ENCODE peak calls at places on chromosomes 16 and 17, in four cellular contexts. One of them, this sample, is unnamed.
A peak's percentile ranks its signal among the peaks of the same experiment; 100 is the strongest.

GRCh38 chr16:71758293-71758760 is 33.8 kb upstream of the PHLPP2 start:
- DNase-seq in breast epithelium: no peak
- DNase-seq in BJ: no peak
- DNase-seq in right atrium auricular region: no peak
- DNase-seq in this sample: no peak

GRCh38 chr17:19386276-19386863 is 620 bp downstream of the MFAP4 start:
- DNase-seq in breast epithelium: no peak
- DNase-seq in BJ: peak; percentile 53
- DNase-seq in right atrium auricular region: peak; percentile 93
- DNase-seq in this sample: peak; percentile 95

GRCh38 chr17:70169707-70170597 is 620 bp downstream of the KCNJ2 start:
- DNase-seq in breast epithelium: no peak
- DNase-seq in BJ: no peak
- DNase-seq in right atrium auricular region: no peak
- DNase-seq in this sample: peak; percentile 21

GRCh38 chr17:4708436-4708835 is 2.0 kb upstream of the ARRB2 start:
- DNase-seq in breast epithelium: no peak
- DNase-seq in BJ: no peak
- DNase-seq in right atrium auricular region: no peak
- DNase-seq in this sample: no peak

GRCh38 chr16:14028207-14028606 is 42.9 kb upstream of the MRTFB start:
- DNase-seq in breast epithelium: no peak
- DNase-seq in BJ: no peak
- DNase-seq in right atrium auricular region: no peak
- DNase-seq in this sample: no peak

GRCh38 chr16:3656491-3657468 is 2.3 kb downstream of the DNASE1 start:
- DNase-seq in breast epithelium: no peak
- DNase-seq in BJ: no peak
- DNase-seq in right atrium auricular region: no peak
- DNase-seq in this sample: no peak

GRCh38 chr17:46759141-46759540 is 59.4 kb downstream of the WNT3 start:
- DNase-seq in breast epithelium: no peak
- DNase-seq in BJ: no peak
- DNase-seq in right atrium auricular region: no peak
- DNase-seq in this sample: no peak

GRCh38 chr16:86477642-86478041 is 32.7 kb upstream of the FOXF1 start:
- DNase-seq in breast epithelium: no peak
- DNase-seq in BJ: no peak
- DNase-seq in right atrium auricular region: no peak
- DNase-seq in this sample: no peak

GRCh38 chr17:62626719-62627218 is 701 bp upstream of the MRC2 start:
- DNase-seq in breast epithelium: no peak
- DNase-seq in BJ: no peak
- DNase-seq in right atrium auricular region: peak; percentile 86
- DNase-seq in this sample: peak; percentile 61

GRCh38 chr16:88552815-88553214 is 17.4 kb upstream of the ZC3H18 start:
- DNase-seq in breast epithelium: no peak
- DNase-seq in BJ: no peak
- DNase-seq in right atrium auricular region: no peak
- DNase-seq in this sample: no peak

GRCh38 chr17:9044796-9045470 is 23.6 kb downstream of the NTN1 start:
- DNase-seq in breast epithelium: no peak
- DNase-seq in BJ: no peak
- DNase-seq in right atrium auricular region: no peak
- DNase-seq in this sample: no peak

GRCh38 chr16:72858611-72859493 is 189.1 kb downstream of the ZFHX3 start:
- DNase-seq in breast epithelium: no peak
- DNase-seq in BJ: no peak
- DNase-seq in right atrium auricular region: no peak
- DNase-seq in this sample: no peak

GRCh38 chr16:24668481-24669001 is 60.9 kb upstream of the TNRC6A start:
- DNase-seq in breast epithelium: no peak
- DNase-seq in BJ: peak; percentile 57
- DNase-seq in right atrium auricular region: no peak
- DNase-seq in this sample: peak; percentile 37

GRCh38 chr17:72614871-72615626 is 477.4 kb downstream of the SLC39A11 start:
- DNase-seq in breast epithelium: peak; percentile 36
- DNase-seq in BJ: peak; percentile 21
- DNase-seq in right atrium auricular region: no peak
- DNase-seq in this sample: peak; percentile 57

GRCh38 chr16:5490499-5490898 is 392.9 kb upstream of the EEF2KMT start:
- DNase-seq in breast epithelium: no peak
- DNase-seq in BJ: no peak
- DNase-seq in right atrium auricular region: no peak
- DNase-seq in this sample: no peak

GRCh38 chr17:311119-311848 is 41.3 kb downstream of the RPH3AL start:
- DNase-seq in breast epithelium: no peak
- DNase-seq in BJ: no peak
- DNase-seq in right atrium auricular region: no peak
- DNase-seq in this sample: no peak

GRCh38 chr16:50721549-50722409 is 20.1 kb upstream of the CYLD start:
- DNase-seq in breast epithelium: no peak
- DNase-seq in BJ: no peak
- DNase-seq in right atrium auricular region: no peak
- DNase-seq in this sample: peak; percentile 49

GRCh38 chr16:53043462-53043861 is 9.2 kb downstream of the CHD9NB start:
- DNase-seq in breast epithelium: no peak
- DNase-seq in BJ: no peak
- DNase-seq in right atrium auricular region: no peak
- DNase-seq in this sample: no peak

GRCh38 chr17:6756425-6757012 is 673 bp downstream of the XAF1 start:
- DNase-seq in breast epithelium: no peak
- DNase-seq in BJ: no peak
- DNase-seq in right atrium auricular region: no peak
- DNase-seq in this sample: no peak

GRCh38 chr17:47810901-47811635 is 10.5 kb downstream of the OSBPL7 start:
- DNase-seq in breast epithelium: no peak
- DNase-seq in BJ: no peak
- DNase-seq in right atrium auricular region: no peak
- DNase-seq in this sample: no peak

GRCh38 chr17:47813077-47813476 is 8.5 kb downstream of the OSBPL7 start:
- DNase-seq in breast epithelium: no peak
- DNase-seq in BJ: no peak
- DNase-seq in right atrium auricular region: no peak
- DNase-seq in this sample: no peak

GRCh38 chr17:47813512-47814031 is 8.0 kb downstream of the OSBPL7 start:
- DNase-seq in breast epithelium: no peak
- DNase-seq in BJ: no peak
- DNase-seq in right atrium auricular region: no peak
- DNase-seq in this sample: no peak

GRCh38 chr17:47811709-47812108 is 9.9 kb downstream of the OSBPL7 start:
- DNase-seq in breast epithelium: no peak
- DNase-seq in BJ: no peak
- DNase-seq in right atrium auricular region: no peak
- DNase-seq in this sample: no peak

GRCh38 chr17:47812146-47812920 is 9.3 kb downstream of the OSBPL7 start:
- DNase-seq in breast epithelium: no peak
- DNase-seq in BJ: no peak
- DNase-seq in right atrium auricular region: no peak
- DNase-seq in this sample: no peak
- H3K4me3 ChIP-seq in breast epithelium: no peak overlapping the region
- H3K4me3 ChIP-seq in BJ: no peak overlapping the region
- H3K4me3 ChIP-seq in right atrium auricular region: no peak overlapping the region
- H3K4me3 ChIP-seq in this sample: no peak overlapping the region

DNA sequence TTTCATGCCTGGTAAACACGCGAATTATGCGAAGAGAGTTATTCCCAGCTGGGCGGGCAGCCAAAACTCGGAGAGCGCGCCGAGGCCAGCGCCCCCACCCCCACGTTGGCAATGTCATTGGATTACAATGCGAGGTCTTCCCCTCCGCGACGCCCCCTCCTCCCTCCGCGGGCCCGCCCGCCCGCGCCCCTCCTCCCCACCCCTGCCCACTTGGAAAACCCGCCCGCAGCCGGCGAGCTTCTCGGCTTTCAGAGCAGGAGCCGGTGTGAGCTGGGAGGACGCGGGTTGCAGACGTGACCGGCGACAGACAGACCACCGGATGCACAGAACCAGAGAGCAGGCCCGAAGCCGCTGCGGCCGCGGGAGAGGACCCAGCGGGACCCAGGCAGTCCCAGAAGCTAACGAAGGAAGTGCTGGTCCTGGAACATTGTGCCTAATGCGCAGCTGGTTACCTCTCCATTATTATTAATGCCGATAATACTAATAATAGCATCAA is 4.0 kb downstream of the NOG start:
- DNase-seq in breast epithelium: no peak
- DNase-seq in BJ: no peak
- DNase-seq in right atrium auricular region: no peak
- DNase-seq in this sample: no peak
- H3K4me3 ChIP-seq in breast epithelium: peak overlapping the region; percentile 62
- H3K4me3 ChIP-seq in BJ: peak overlapping the region; percentile 36
- H3K4me3 ChIP-seq in right atrium auricular region: peak overlapping the region; percentile 28
- H3K4me3 ChIP-seq in this sample: no peak overlapping the region

DNA sequence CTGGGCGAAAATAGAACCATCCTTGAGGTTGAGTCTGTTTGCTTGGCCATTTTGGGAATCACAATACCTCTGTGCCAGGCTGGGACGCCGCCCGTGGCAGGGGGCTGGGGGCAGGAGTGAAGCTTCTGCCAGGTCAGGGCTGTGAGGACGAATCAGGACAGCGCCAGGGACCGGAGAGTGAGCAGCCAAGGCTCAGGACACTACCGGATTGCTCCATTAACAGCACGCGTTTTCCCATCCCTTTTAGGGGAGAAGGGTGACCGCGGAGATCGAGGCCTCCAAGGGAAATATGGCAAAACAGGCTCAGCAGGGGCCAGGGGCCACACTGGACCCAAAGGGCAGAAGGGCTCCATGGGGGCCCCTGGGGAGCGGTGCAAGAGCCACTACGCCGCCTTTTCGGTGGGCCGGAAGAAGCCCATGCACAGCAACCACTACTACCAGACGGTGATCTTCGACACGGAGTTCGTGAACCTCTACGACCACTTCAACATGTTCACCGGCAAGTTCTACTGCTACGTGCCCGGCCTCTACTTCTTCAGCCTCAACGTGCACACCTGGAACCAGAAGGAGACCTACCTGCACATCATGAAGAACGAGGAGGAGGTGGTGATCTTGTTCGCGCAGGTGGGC is 23.4 kb downstream of the C1QTNF1 start:
- DNase-seq in breast epithelium: no peak
- DNase-seq in BJ: no peak
- DNase-seq in right atrium auricular region: no peak
- DNase-seq in this sample: no peak
- H3K4me3 ChIP-seq in breast epithelium: no peak overlapping the region
- H3K4me3 ChIP-seq in BJ: no peak overlapping the region
- H3K4me3 ChIP-seq in right atrium auricular region: no peak overlapping the region
- H3K4me3 ChIP-seq in this sample: no peak overlapping the region

GRCh38 chr17:40107266-40107980 is 7.0 kb upstream of the NR1D1 start:
- DNase-seq in breast epithelium: peak; percentile 37
- DNase-seq in BJ: no peak
- DNase-seq in right atrium auricular region: no peak
- DNase-seq in this sample: no peak
- H3K4me3 ChIP-seq in breast epithelium: peak overlapping the region; percentile 15
- H3K4me3 ChIP-seq in BJ: no peak overlapping the region
- H3K4me3 ChIP-seq in right atrium auricular region: no peak overlapping the region
- H3K4me3 ChIP-seq in this sample: no peak overlapping the region